ENCODE peak calls at places on chromosomes 7 and 10, in nine cellular contexts. G is GM06990, S is heart right ventricle, B is HCT116, P is breast epithelium, Q is left ventricle myocardium inferior, A is brain microvascular endothelial cell, T is endodermal cell, W is tibial nerve. I is an unnamed sample.

GRCh38 chr7:47526466-47526865 is 55.4 kb downstream of the TNS3 start:
- DNase-seq in G (no peak), S (no peak), B (no peak), P (no peak), Q (no peak), A (no peak), T (no peak), W (no peak), I (no peak)

GRCh38 chr10:113540845-113541553 is 11.9 kb upstream of the HABP2 start:
- DNase-seq in G (no peak), S (no peak), B (no peak), P (no peak), Q (no peak), A (no peak), T (no peak), W (no peak), I (no peak)

GRCh38 chr7:149821191-149822148 is 16.7 kb upstream of the ZNF862 start:
- DNase-seq in G (no peak), S (peak; percentile 6), B (no peak), P (no peak), Q (peak; percentile 11), A (no peak), T (no peak), W (no peak), I (no peak)

GRCh38 chr7:55423277-55423711 is 58.2 kb downstream of the LANCL2 start:
- DNase-seq in G (no peak), S (no peak), B (no peak), P (no peak), Q (no peak), A (peak; percentile 39), T (peak; percentile 62), W (no peak), I (no peak)

GRCh38 chr7:90869335-90869734 is 273.2 kb downstream of the CDK14 start:
- DNase-seq in G (no peak), S (no peak), B (no peak), P (no peak), Q (no peak), A (no peak), T (no peak), W (no peak), I (no peak)

GRCh38 chr7:157468221-157469111 is 131.7 kb downstream of the DNAJB6 start:
- DNase-seq in G (no peak), S (no peak), B (no peak), P (no peak), Q (no peak), A (no peak), T (peak; percentile 34), W (no peak), I (no peak)

GRCh38 chr7:99079104-99079503 is 64.8 kb downstream of the SMURF1 start:
- DNase-seq in G (no peak), S (no peak), B (no peak), P (no peak), Q (no peak), A (no peak), T (no peak), W (no peak), I (no peak)

GRCh38 chr10:95941115-95941514 is 33.3 kb downstream of the CC2D2B start:
- DNase-seq in G (no peak), S (no peak), B (no peak), P (no peak), Q (no peak), A (no peak), T (no peak), W (no peak), I (no peak)

GRCh38 chr7:2461268-2462026 is 14.8 kb downstream of the GRIFIN start:
- DNase-seq in G (no peak), S (no peak), B (no peak), P (no peak), Q (no peak), A (no peak), T (peak; percentile 63), W (no peak), I (no peak)

GRCh38 chr10:132467464-132468149 is 70.0 kb upstream of the INPP5A start:
- DNase-seq in G (peak; percentile 1), S (no peak), B (no peak), P (no peak), Q (peak; percentile 10), A (no peak), T (no peak), W (no peak), I (no peak)

GRCh38 chr7:19408821-19409220 is 263.6 kb upstream of the FERD3L start:
- DNase-seq in G (no peak), S (no peak), B (no peak), P (no peak), Q (no peak), A (no peak), T (no peak), W (no peak), I (no peak)

GRCh38 chr7:106978425-106979386 is 65.8 kb upstream of the PRKAR2B start:
- DNase-seq in G (no peak), S (no peak), B (no peak), P (no peak), Q (no peak), A (no peak), T (no peak), W (no peak), I (no peak)
- TF ChIP-seq CTCF in G (no peak), S (peak; percentile 21), B (peak; percentile 35), P (no peak), Q (no peak), A (peak; percentile 42), T (peak; percentile 33), W (no peak), I (no peak)

GRCh38 chr7:84939442-84939841 is 247.4 kb downstream of the SEMA3D start:
- DNase-seq in G (no peak), S (no peak), B (no peak), P (no peak), Q (no peak), A (no peak), T (no peak), W (no peak), I (no peak)

GRCh38 chr7:84941291-84941690 is 245.6 kb downstream of the SEMA3D start:
- DNase-seq in G (no peak), S (no peak), B (no peak), P (no peak), Q (no peak), A (no peak), T (no peak), W (no peak), I (no peak)

GRCh38 chr7:84941936-84942335 is 244.9 kb downstream of the SEMA3D start:
- DNase-seq in G (no peak), S (no peak), B (no peak), P (no peak), Q (no peak), A (no peak), T (no peak), W (no peak), I (no peak)

DNA sequence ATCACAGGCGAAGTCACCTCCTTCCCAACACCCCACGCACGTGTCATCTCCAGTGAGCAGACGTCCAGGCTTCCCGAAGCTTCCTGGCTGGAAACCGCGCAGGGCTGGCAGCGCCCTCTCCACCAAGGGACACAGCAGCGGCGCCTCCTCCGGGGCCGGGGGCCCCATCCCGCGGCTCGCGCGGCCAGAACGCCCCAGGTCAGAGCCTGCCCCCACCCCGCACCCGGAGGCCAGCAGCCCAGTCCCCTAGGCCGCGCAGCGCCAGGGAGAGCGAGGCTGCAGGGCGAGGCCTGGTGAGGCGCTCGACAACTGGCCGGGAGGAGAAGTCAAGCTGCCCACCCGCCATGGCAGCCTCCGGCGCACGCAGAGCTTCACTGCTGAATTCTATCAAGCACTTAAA is 247.0 kb downstream of the SEMA3D start:
- DNase-seq in G (peak; percentile 34), S (no peak), B (no peak), P (no peak), Q (no peak), A (no peak), T (no peak), W (no peak), I (no peak)
- H3K4me3 ChIP-seq in G (peak overlapping the region; percentile 33), S (no peak overlapping the region), B (peak overlapping the region; percentile 15), P (no peak overlapping the region), Q (no peak overlapping the region), A (peak overlapping the region; percentile 30), T (no peak overlapping the region), W (no peak overlapping the region), I (peak overlapping the region; percentile 15)

DNA sequence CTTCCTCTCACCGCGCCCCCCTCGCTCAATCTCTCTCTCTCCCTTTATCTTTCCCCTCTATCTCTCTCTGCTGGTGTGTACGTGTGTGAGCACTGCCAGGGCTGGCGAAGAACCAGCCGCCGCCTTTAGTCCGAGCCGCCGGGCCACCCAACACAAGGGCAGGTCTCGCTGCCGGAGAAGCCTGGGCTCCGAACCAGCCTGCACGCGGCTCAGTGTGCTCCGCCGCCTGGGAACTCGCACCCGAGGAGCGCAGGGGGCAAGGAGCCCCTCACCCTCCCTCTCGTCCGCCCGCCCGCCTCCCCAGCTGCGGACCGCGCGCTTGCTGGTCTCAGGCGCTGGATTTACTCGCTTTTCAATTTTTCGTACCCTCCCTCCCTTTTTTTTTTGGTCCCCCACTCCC is 1.7 kb downstream of the NXPH1 start:
- DNase-seq in G (no peak), S (no peak), B (no peak), P (no peak), Q (no peak), A (no peak), T (peak; percentile 65), W (no peak), I (no peak)
- H3K27me3 ChIP-seq in G (peaks cover 1% of the 10 kb centered on the region), S (peaks cover 27% of the 10 kb centered on the region), B (peaks cover 12% of the 10 kb centered on the region), P (peaks cover 85% of the 10 kb centered on the region), Q (peaks cover 100% of the 10 kb centered on the region), A (peaks cover 43% of the 10 kb centered on the region), T (peaks cover 100% of the 10 kb centered on the region), W (no peaks in the 10 kb centered on the region), I (peaks cover 69% of the 10 kb centered on the region)

DNA sequence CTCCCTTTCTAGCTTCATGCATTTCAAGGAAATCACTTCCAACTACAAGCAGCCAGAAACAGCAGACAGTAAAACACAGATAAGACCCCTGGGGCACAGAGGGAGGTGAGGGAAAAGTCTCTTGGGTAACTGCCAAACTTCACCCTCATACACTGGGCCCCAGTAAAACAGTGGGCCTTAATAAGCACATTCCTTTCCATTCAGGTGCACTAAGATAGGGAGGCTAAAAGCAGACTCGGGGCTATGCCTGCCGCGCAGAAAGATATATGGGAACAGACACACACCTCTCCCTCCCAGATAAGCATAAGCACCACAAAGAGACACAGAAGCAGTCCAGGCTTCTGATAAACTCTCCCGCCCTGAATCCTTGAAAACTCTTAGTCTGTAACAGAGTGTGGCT is 117.0 kb downstream of the TYW1B start:
- DNase-seq in G (no peak), S (no peak), B (no peak), P (no peak), Q (no peak), A (no peak), T (no peak), W (no peak), I (no peak)
- TF ChIP-seq CTCF in G (no peak), S (no peak), B (no peak), P (no peak), Q (no peak), A (no peak), T (no peak), W (no peak), I (no peak)

DNA sequence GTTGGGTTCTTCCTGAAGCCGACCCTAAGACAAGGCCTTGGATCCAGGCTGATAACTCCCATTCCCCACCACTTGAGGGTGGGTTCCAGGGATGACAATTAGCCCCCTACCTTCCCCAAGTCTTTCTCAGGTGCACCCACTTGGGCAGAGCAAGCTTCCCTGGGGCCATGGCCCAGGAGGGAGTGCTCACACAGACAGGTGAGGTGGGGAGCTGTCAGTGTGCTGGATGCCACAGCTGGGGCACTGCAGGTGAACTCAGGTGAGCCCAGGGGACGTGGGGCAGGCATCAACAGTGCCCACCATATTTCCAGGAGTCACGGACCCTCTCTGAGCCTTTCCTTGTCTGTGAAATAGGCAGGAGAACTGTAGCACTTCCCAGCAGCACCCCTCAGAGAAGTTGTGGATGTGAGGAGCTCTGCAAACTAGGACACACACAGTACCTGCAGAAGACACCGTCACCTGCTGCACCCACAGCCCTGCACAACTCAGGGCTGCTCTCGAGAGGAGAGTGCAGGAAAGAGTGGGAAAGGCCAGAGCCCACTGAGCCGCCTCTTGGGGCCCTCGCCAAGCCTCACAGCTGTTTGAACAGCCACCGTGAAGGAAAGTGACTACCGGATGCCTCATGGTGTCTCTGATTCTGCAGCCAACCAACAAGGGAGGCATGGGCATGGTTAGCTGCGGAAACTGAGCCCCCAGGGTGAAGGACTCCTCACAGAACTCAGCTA is 17.8 kb downstream of the SH3PXD2A start:
- DNase-seq in G (no peak), S (no peak), B (no peak), P (no peak), Q (no peak), A (no peak), T (no peak), W (no peak), I (no peak)
- H3K4me3 ChIP-seq in G (no peak overlapping the region), S (no peak overlapping the region), B (no peak overlapping the region), P (no peak overlapping the region), Q (no peak overlapping the region), A (no peak overlapping the region), T (peak overlapping the region; percentile 16), W (no peak overlapping the region), I (no peak overlapping the region)

I was measured in kidney epithelial cell.